ENCODE peak calls at places on chromosomes 3 and 15, in eight cellular contexts. N is sigmoid colon; G is B cell; P is left kidney; R is AG10803; Y is stomach; D is CD4-positive, alpha-beta T cell; W is PC-3. I is an unnamed sample.

GRCh38 chr3:41088882-41089281 is 110.4 kb upstream of the CTNNB1 start:
- DNase-seq in P (no peak), R (no peak), Y (no peak), D (no peak), N (no peak), W (no peak), G (no peak), I (no peak)

GRCh38 chr3:30586806-30587486 is 19.5 kb upstream of the TGFBR2 start:
- DNase-seq in G (no peak), W (no peak), N (no peak), R (no peak), D (no peak), Y (no peak), P (no peak), I (no peak)

GRCh38 chr15:37900286-37901221 is 33.9 kb upstream of the TMCO5A start:
- DNase-seq in P (no peak), W (peak), G (no peak), N (no peak), R (peak), Y (no peak), D (no peak), I (peak)

GRCh38 chr3:61030469-61031035 is 220.7 kb downstream of the FHIT start:
- DNase-seq in N (no peak), P (no peak), W (peak), D (no peak), R (no peak), Y (no peak), G (no peak), I (no peak)

GRCh38 chr15:45728641-45729040 is 93.8 kb downstream of the SQOR start:
- DNase-seq in N (no peak), G (no peak), W (no peak), P (no peak), R (no peak), D (no peak), Y (no peak), I (no peak)

GRCh38 chr3:53650928-53651654 is 156.7 kb downstream of the CACNA1D start:
- DNase-seq in P (no peak), D (no peak), W (no peak), R (no peak), N (no peak), Y (no peak), G (no peak), I (no peak)

GRCh38 chr3:191412764-191413163 is 48.2 kb upstream of the PYDC2 start:
- DNase-seq in W (peak), R (peak), N (no peak), D (no peak), P (peak), Y (no peak), G (no peak), I (no peak)

GRCh38 chr15:47673343-47673761 is 44.0 kb upstream of the SEMA6D start:
- DNase-seq in N (no peak), G (no peak), D (no peak), R (no peak), W (no peak), Y (no peak), P (peak), I (peak)

GRCh38 chr3:44424758-44425157 is 52.7 kb downstream of the ZNF445 start:
- DNase-seq in N (no peak), W (no peak), Y (no peak), D (no peak), R (no peak), G (no peak), P (no peak), I (no peak)

GRCh38 chr3:11544413-11545181 is 99.1 kb downstream of the VGLL4 start:
- DNase-seq in G (no peak), W (no peak), D (no peak), Y (peak), R (peak), N (peak), P (peak), I (no peak)

GRCh38 chr3:126612464-126613205 is 42.3 kb downstream of the TXNRD3 start:
- DNase-seq in D (no peak), W (no peak), G (no peak), P (no peak), N (no peak), Y (no peak), R (no peak), I (no peak)

GRCh38 chr3:131396170-131396569 is 14.6 kb downstream of the NUDT16 start:
- DNase-seq in Y (no peak), N (peak), W (no peak), G (no peak), R (peak), P (no peak), D (no peak), I (no peak)

GRCh38 chr3:65597952-65598413 is 440.7 kb downstream of the MAGI1 start:
- DNase-seq in D (no peak), G (no peak), R (no peak), Y (no peak), P (peak), N (no peak), W (no peak), I (no peak)

GRCh38 chr3:186849392-186849975 is 7.0 kb downstream of the ADIPOQ start:
- DNase-seq in G (peak), N (no peak), D (no peak), R (no peak), P (peak), Y (no peak), W (peak), I (peak)

GRCh38 chr15:78327442-78327841 is 12.7 kb upstream of the CRABP1 start:
- DNase-seq in W (no peak), D (no peak), Y (no peak), N (no peak), R (peak), G (no peak), P (no peak), I (no peak)

GRCh38 chr3:81302045-81302444 is 459.4 kb downstream of the GBE1 start:
- DNase-seq in N (no peak), Y (peak), G (peak), R (peak), P (peak), D (no peak), W (peak), I (peak)

GRCh38 chr3:158658889-158659288 is 13.6 kb downstream of the LXN start:
- DNase-seq in Y (no peak), D (no peak), R (no peak), W (no peak), N (no peak), P (no peak), G (no peak), I (no peak)

GRCh38 chr3:141421639-141422319 is 53.5 kb downstream of the ZBTB38 start:
- DNase-seq in D (no peak), R (peak), G (no peak), P (no peak), N (no peak), W (peak), Y (no peak), I (no peak)

GRCh38 chr3:40268708-40269524 is 40.6 kb upstream of the EIF1B start:
- DNase-seq in P (no peak), D (no peak), N (no peak), W (no peak), G (no peak), Y (no peak), R (no peak), I (no peak)

GRCh38 chr15:91908401-91908800 is 54.9 kb downstream of the SLCO3A1 start:
- DNase-seq in Y (no peak), R (peak), P (no peak), G (no peak), D (no peak), W (peak), N (no peak), I (no peak)

GRCh38 chr3:157074490-157074889 is 85.5 kb downstream of the CCNL1 start:
- DNase-seq in Y (no peak), R (no peak), P (no peak), W (no peak), D (no peak), G (no peak), N (no peak), I (no peak)

GRCh38 chr3:11379824-11380281 is 107.7 kb downstream of the ATG7 start:
- DNase-seq in W (no peak), D (no peak), R (peak), N (no peak), Y (no peak), G (no peak), P (peak), I (no peak)

GRCh38 chr3:127748754-127749327 is 73.5 kb downstream of the MGLL start:
- DNase-seq in N (peak), P (no peak), W (no peak), Y (no peak), R (peak), G (no peak), D (no peak), I (no peak)

GRCh38 chr15:83170474-83171165 is 37.0 kb downstream of the HDGFL3 start:
- DNase-seq in N (no peak), P (no peak), D (no peak), R (peak), W (no peak), G (no peak), Y (no peak), I (no peak)

GRCh38 chr3:15180042-15180611 is 25.9 kb upstream of the CAPN7 start:
- DNase-seq in D (no peak), P (no peak), Y (no peak), N (no peak), W (no peak), R (no peak), G (no peak), I (no peak)

GRCh38 chr15:67219288-67219687 is 35.2 kb downstream of the AAGAB start:
- DNase-seq in Y (no peak), G (no peak), R (no peak), W (no peak), N (no peak), P (no peak), D (no peak), I (no peak)

GRCh38 chr3:15796331-15796730 is 1.4 kb downstream of the ANKRD28 start:
- DNase-seq in G (no peak), W (no peak), N (no peak), Y (no peak), P (peak), D (no peak), R (no peak), I (no peak)

GRCh38 chr3:66376568-66376967 is 124.3 kb downstream of the LRIG1 start:
- DNase-seq in Y (no peak), G (no peak), D (no peak), W (peak), N (no peak), P (no peak), R (peak), I (peak)

GRCh38 chr3:125231895-125232294 is 19.3 kb upstream of the SLC12A8 start:
- DNase-seq in D (no peak), Y (no peak), N (no peak), W (peak), P (no peak), R (peak), G (no peak), I (no peak)

GRCh38 chr3:197520311-197521276 is 35.2 kb downstream of the BDH1 start:
- DNase-seq in N (no peak), D (no peak), R (peak), P (peak), W (peak), G (no peak), Y (peak), I (peak)

GRCh38 chr3:140204271-140204984 is 269.4 kb downstream of the CLSTN2 start:
- DNase-seq in R (no peak), P (no peak), D (no peak), G (no peak), Y (no peak), W (no peak), N (no peak), I (no peak)

GRCh38 chr15:42267286-42267685 is 5.7 kb upstream of the GANC start:
- DNase-seq in N (no peak), D (no peak), Y (no peak), R (peak), P (no peak), G (no peak), W (no peak), I (no peak)

GRCh38 chr3:184572528-184573270 is 11.1 kb downstream of the EPHB3 start:
- DNase-seq in D (no peak), G (no peak), W (no peak), P (peak), Y (no peak), N (no peak), R (no peak), I (no peak)

GRCh38 chr3:189941125-189941524 is 179.6 kb downstream of the P3H2 start:
- DNase-seq in P (no peak), N (no peak), D (no peak), W (no peak), G (no peak), Y (peak), R (no peak), I (no peak)

I was measured in DMS53.